ENCODE peak calls at places on chromosomes 6 and 20, in six cellular contexts. Q is naive thymus-derived CD4-positive, alpha-beta T cell; I is aorta; F is endothelial cell of umbilical vein; C is IMR-90; R is effector memory CD4-positive, alpha-beta T cell. L is an unnamed sample.
A peak's percentile ranks its signal among the peaks of the same experiment; 100 is the strongest.

GRCh38 chr6:1832844-1833787 is 223.4 kb downstream of the FOXC1 start:
- DNase-seq in Q (no peak), I (peak; percentile 64), F (peak; percentile 91), C (peak; percentile 12), R (no peak), L (no peak)

GRCh38 chr6:6678811-6679210 is 90.3 kb downstream of the LY86 start:
- DNase-seq in Q (no peak), I (no peak), F (no peak), C (no peak), R (no peak), L (no peak)

GRCh38 chr6:34816635-34817301 is 24.9 kb downstream of the BLTP3A start:
- DNase-seq in Q (no peak), I (no peak), F (no peak), C (no peak), R (no peak), L (no peak)

GRCh38 chr6:39956951-39957350 is 22.7 kb upstream of the MOCS1 start:
- DNase-seq in Q (no peak), I (no peak), F (no peak), C (peak; percentile 20), R (no peak), L (no peak)

GRCh38 chr6:125197795-125198269 is 44.3 kb downstream of the TPD52L1 start:
- DNase-seq in Q (no peak), I (peak; percentile 84), F (peak; percentile 62), C (peak; percentile 31), R (no peak), L (peak; percentile 28)

GRCh38 chr6:7758456-7758855 is 32.6 kb downstream of the BMP6 start:
- DNase-seq in Q (no peak), I (peak; percentile 52), F (no peak), C (peak; percentile 79), R (no peak), L (peak; percentile 73)

GRCh38 chr6:27651371-27651732 is 178.4 kb upstream of the ZNF184 start:
- DNase-seq in Q (no peak), I (no peak), F (no peak), C (no peak), R (no peak), L (no peak)

GRCh38 chr6:74041420-74041819 is 345.4 kb downstream of the CD109 start:
- DNase-seq in Q (no peak), I (no peak), F (no peak), C (no peak), R (no peak), L (no peak)

GRCh38 chr6:10425973-10426780 is 11.3 kb upstream of the TFAP2A start:
- DNase-seq in Q (no peak), I (no peak), F (no peak), C (no peak), R (no peak), L (peak; percentile 76)

GRCh38 chr20:15546624-15547023 is 1026.6 kb downstream of the KIF16B start:
- DNase-seq in Q (no peak), I (no peak), F (no peak), C (no peak), R (no peak), L (no peak)

GRCh38 chr6:3751019-3751729 is at the start of gene PXDC1:
- DNase-seq in Q (no peak), I (peak; percentile 70), F (peak; percentile 28), C (no peak), R (no peak), L (no peak)

GRCh38 chr6:131331146-131331545 is 195.9 kb downstream of the AKAP7 start:
- DNase-seq in Q (no peak), I (no peak), F (no peak), C (no peak), R (no peak), L (peak; percentile 13)

GRCh38 chr6:158772172-158772571 is 47.0 kb downstream of the EZR start:
- DNase-seq in Q (no peak), I (no peak), F (no peak), C (no peak), R (no peak), L (no peak)

GRCh38 chr6:168093634-168094033 is 14.6 kb upstream of the FRMD1 start:
- DNase-seq in Q (no peak), I (no peak), F (no peak), C (no peak), R (no peak), L (no peak)

GRCh38 chr6:107894821-107895396 is 63.1 kb downstream of the SEC63 start:
- DNase-seq in Q (no peak), I (no peak), F (no peak), C (no peak), R (no peak), L (peak; percentile 15)

GRCh38 chr6:85416049-85416448 is 33.8 kb upstream of the NT5E start:
- DNase-seq in Q (no peak), I (no peak), F (no peak), C (peak; percentile 67), R (no peak), L (peak; percentile 44)
- H3K4me1 ChIP-seq in Q (no peaks in the 10 kb centered on the region), I (peaks cover 2% of the 10 kb centered on the region), F (peaks cover 9% of the 10 kb centered on the region), C (peaks cover 27% of the 10 kb centered on the region), R (no peaks in the 10 kb centered on the region), L (peaks cover 83% of the 10 kb centered on the region)

DNA sequence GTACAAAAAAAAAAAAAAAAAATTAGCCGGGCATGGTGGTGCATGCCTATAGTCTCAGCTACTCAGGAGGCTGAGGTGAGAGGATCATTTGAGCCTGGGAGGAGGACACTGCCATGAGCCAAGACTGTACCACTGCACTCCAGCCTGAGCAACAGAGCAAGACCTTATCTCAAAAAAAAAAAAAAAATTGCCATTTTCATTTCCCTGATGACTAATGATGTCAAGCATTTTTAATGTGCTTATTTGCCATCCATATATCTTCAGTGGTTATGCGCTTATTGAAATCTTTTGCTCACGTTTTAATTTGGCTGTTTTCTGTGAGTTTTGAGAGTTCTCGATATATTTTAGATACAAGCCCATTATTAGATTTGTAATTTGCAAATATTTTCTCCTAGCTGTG is 46.7 kb downstream of the PFDN4 start:
- DNase-seq in Q (no peak), I (no peak), F (no peak), C (peak; percentile 19), R (no peak), L (peak; percentile 27)
- H3K4me3 ChIP-seq in Q (no peak overlapping the region), I (no peak overlapping the region), F (no peak overlapping the region), C (no peak overlapping the region), R (no peak overlapping the region), L (no peak overlapping the region)

DNA sequence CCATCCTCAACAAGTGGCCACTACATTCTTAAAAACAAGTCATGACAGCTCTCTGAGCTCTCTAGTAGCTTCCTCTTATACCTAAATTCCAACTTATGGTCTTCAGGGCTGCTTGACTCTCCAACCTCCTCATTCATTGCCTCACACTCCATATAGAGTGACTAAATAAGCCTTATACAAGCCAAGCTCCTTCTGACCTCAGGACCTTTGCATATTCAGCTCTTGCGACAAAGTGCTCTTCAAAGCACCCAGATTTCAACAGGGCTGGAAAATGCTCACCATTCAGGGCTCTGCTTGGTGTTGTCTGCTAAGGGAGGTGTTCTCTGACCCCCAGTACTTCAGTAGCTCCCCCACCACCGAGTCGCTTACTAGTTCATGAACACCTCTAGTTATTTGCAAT is 3.7 kb downstream of the TREML2 start:
- DNase-seq in Q (no peak), I (no peak), F (no peak), C (no peak), R (no peak), L (no peak)
- H3K4me1 ChIP-seq in Q (peaks cover 29% of the 10 kb centered on the region), I (no peaks in the 10 kb centered on the region), F (no peaks in the 10 kb centered on the region), C (no peaks in the 10 kb centered on the region), R (peaks cover 33% of the 10 kb centered on the region), L (peaks cover 3% of the 10 kb centered on the region)

GRCh38 chr20:47973519-47974233 is 188.4 kb upstream of the SULF2 start:
- DNase-seq in Q (no peak), I (no peak), F (peak; percentile 50), C (no peak), R (no peak), L (no peak)
- H3K4me3 ChIP-seq in Q (no peak overlapping the region), I (no peak overlapping the region), F (no peak overlapping the region), C (no peak overlapping the region), R (no peak overlapping the region), L (no peak overlapping the region)

GRCh38 chr20:57679113-57679512 is 30.7 kb downstream of the PMEPA1 start:
- DNase-seq in Q (no peak), I (no peak), F (no peak), C (no peak), R (no peak), L (no peak)
- H3K4me1 ChIP-seq in Q (no peaks in the 10 kb centered on the region), I (peaks cover 4% of the 10 kb centered on the region), F (no peaks in the 10 kb centered on the region), C (no peaks in the 10 kb centered on the region), R (no peaks in the 10 kb centered on the region), L (no peaks in the 10 kb centered on the region)

DNA sequence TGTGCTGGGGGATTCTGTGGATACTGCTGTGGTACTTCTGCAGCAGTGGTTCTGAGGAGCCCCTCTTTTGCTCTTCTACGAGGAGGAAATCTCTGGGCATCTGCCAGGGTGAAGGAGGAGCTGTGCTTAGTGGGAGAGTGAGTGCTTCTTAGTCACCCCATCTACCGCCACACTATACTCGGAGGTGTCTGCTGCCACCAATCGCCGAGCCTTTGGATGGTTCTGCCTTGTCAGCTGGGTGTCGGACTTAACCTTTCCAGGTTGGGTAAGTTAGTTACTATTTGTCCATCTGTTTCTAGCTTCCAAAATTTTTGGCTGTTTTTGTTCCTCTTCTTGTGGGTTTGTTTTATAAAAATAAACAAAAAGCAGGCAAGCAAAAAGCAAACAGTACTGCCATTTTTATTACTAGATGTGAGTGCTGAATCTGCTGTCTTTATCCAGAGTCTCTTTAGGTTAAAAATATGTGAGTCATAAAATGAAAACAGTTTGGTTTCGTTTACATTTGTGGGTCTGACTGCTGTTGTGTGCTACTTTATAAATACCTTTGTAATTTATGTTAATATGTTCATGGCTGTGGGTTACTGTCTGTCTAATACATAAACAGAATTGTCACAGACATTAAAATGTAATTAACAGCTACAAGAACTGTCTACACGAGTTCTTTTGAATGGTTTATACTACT is 89.1 kb downstream of the ARID1B start:
- DNase-seq in Q (no peak), I (no peak), F (peak; percentile 43), C (peak; percentile 73), R (no peak), L (peak; percentile 36)
- H3K4me3 ChIP-seq in Q (no peak overlapping the region), I (no peak overlapping the region), F (no peak overlapping the region), C (peak overlapping the region; percentile 20), R (no peak overlapping the region), L (no peak overlapping the region)

GRCh38 chr6:170222498-170223471 is 68.1 kb downstream of the DLL1 start:
- DNase-seq in Q (no peak), I (no peak), F (no peak), C (no peak), R (no peak), L (no peak)
- H3K4me1 ChIP-seq in Q (no peaks in the 10 kb centered on the region), I (no peaks in the 10 kb centered on the region), F (no peaks in the 10 kb centered on the region), C (no peaks in the 10 kb centered on the region), R (no peaks in the 10 kb centered on the region), L (no peaks in the 10 kb centered on the region)